ENCODE peak calls at places on chromosomes 4 and X, in four cellular contexts. G is LoVo, E is amniotic stem cell, D is type B pancreatic cell. U is an unnamed sample.

GRCh38 chr4:142271832-142272231 is 574.3 kb downstream of the INPP4B start:
- DNase-seq in D (no peak), E (no peak), G (no peak), U (no peak)

GRCh38 chrX:140586951-140587350 is 82.1 kb upstream of the SOX3 start:
- DNase-seq in D (no peak), G (no peak), E (no peak), U (no peak)

GRCh38 chr4:7526929-7527535 is 92.3 kb upstream of the PSAPL1 start:
- DNase-seq in D (no peak), G (no peak), E (no peak), U (no peak)

GRCh38 chr4:55372259-55372658 is 23.5 kb upstream of the TMEM165 start:
- DNase-seq in D (no peak), G (no peak), E (no peak), U (no peak)

GRCh38 chr4:27524224-27524623 is 663.6 kb downstream of the STIM2 start:
- DNase-seq in E (no peak), D (no peak), G (no peak), U (no peak)

GRCh38 chrX:23802431-23802830 is 19.5 kb downstream of the SAT1 start:
- DNase-seq in G (no peak), E (no peak), D (no peak), U (no peak)

GRCh38 chrX:45697591-45697990 is 496.9 kb upstream of the DIPK2B start:
- DNase-seq in D (no peak), G (no peak), E (peak; percentile 51), U (no peak)

GRCh38 chr4:2428496-2429213 is 9.9 kb downstream of the CFAP99 start:
- DNase-seq in G (no peak), E (no peak), D (peak; percentile 62), U (no peak)

GRCh38 chrX:93585661-93586060 is 87.7 kb downstream of the NAP1L3 start:
- DNase-seq in G (no peak), D (no peak), E (no peak), U (no peak)

GRCh38 chr4:121827851-121828250 is 4.2 kb upstream of the CCNA2 start:
- DNase-seq in E (no peak), G (no peak), D (no peak), U (no peak)

GRCh38 chr4:22466582-22466981 is 49.3 kb downstream of the ADGRA3 start:
- DNase-seq in D (no peak), E (no peak), G (no peak), U (no peak)

GRCh38 chrX:151736685-151737084 is 2.1 kb downstream of the CNGA2 start:
- DNase-seq in D (no peak), G (no peak), E (no peak), U (no peak)

GRCh38 chr4:85402371-85402770 is 72.6 kb upstream of the ARHGAP24 start:
- DNase-seq in G (no peak), D (no peak), E (peak; percentile 20), U (no peak)

GRCh38 chr4:98546910-98547544 is 111.4 kb downstream of the TSPAN5 start:
- DNase-seq in D (no peak), G (no peak), E (peak; percentile 10), U (no peak)

GRCh38 chrX:154437398-154437752 is 421 bp downstream of the GDI1 start:
- DNase-seq in G (no peak), E (no peak), D (no peak), U (no peak)

GRCh38 chr4:89324671-89325070 is 17.1 kb upstream of the GPRIN3 start:
- DNase-seq in D (no peak), G (no peak), E (no peak), U (no peak)

GRCh38 chr4:5166377-5166776 is 115.1 kb downstream of the STK32B start:
- DNase-seq in G (no peak), D (no peak), E (no peak), U (no peak)

GRCh38 chr4:39114436-39114835 is 52.4 kb downstream of the KLHL5 start:
- DNase-seq in D (no peak), G (no peak), E (no peak), U (no peak)

GRCh38 chr4:161172396-161173026 is 991.3 kb downstream of the FSTL5 start:
- DNase-seq in E (no peak), G (no peak), D (no peak), U (no peak)

GRCh38 chr4:28229092-28229491 is 1368.5 kb downstream of the STIM2 start:
- DNase-seq in E (no peak), D (no peak), G (no peak), U (no peak)

GRCh38 chr4:64721106-64721505 is 311.9 kb upstream of the TECRL start:
- DNase-seq in E (no peak), G (no peak), D (no peak), U (no peak)

GRCh38 chrX:97860206-97860605 is 976.5 kb downstream of the RPA4 start:
- DNase-seq in G (no peak), E (no peak), D (no peak), U (no peak)